ENCODE peak calls at places on chromosomes 11 and 22, in four cellular contexts. T, E, C and M are unnamed samples.

GRCh38 chr11:12190511-12190910 is 80.1 kb downstream of the MICAL2 start:
- DNase-seq in T (no peak), E (no peak), C (no peak), M (no peak)

GRCh38 chr11:133821776-133822175 is 23.5 kb downstream of the SPATA19 start:
- DNase-seq in T (peak), E (peak), C (no peak), M (no peak)

GRCh38 chr11:102143867-102144266 is 33.6 kb downstream of the YAP1 start:
- DNase-seq in T (peak), E (no peak), C (no peak), M (no peak)

GRCh38 chr11:16096336-16096735 is 260.0 kb downstream of the SOX6 start:
- DNase-seq in T (no peak), E (peak), C (peak), M (no peak)

GRCh38 chr11:125091247-125091876 is 20.1 kb downstream of the TMEM218 start:
- DNase-seq in T (peak), E (peak), C (peak), M (peak)

GRCh38 chr11:12249590-12250260 is 127.6 kb upstream of the PARVA start:
- DNase-seq in T (no peak), E (no peak), C (no peak), M (no peak)

GRCh38 chr11:129248618-129249017 is 56.5 kb upstream of the ARHGAP32 start:
- DNase-seq in T (no peak), E (peak), C (peak), M (peak)

GRCh38 chr11:86288776-86289507 is 13.1 kb upstream of the HIKESHI start:
- DNase-seq in T (no peak), E (no peak), C (no peak), M (peak)

GRCh38 chr11:75140269-75141138 is 10.4 kb upstream of the SLCO2B1 start:
- DNase-seq in T (peak), E (peak), C (no peak), M (peak)

GRCh38 chr22:43100223-43100622 is 10.3 kb upstream of the BIK start:
- DNase-seq in T (no peak), E (no peak), C (no peak), M (no peak)

GRCh38 chr11:91946397-91947090 is 278.1 kb upstream of the FAT3 start:
- DNase-seq in T (no peak), E (peak), C (peak), M (peak)

GRCh38 chr22:39417641-39418040 is 18.1 kb downstream of the TAB1 start:
- DNase-seq in T (no peak), E (no peak), C (no peak), M (no peak)

GRCh38 chr22:41022470-41023298 is 69.7 kb upstream of the EP300 start:
- DNase-seq in T (peak), E (peak), C (peak), M (peak)

GRCh38 chr22:20324139-20324516 is 4.3 kb upstream of the DGCR6L start:
- DNase-seq in T (no peak), E (no peak), C (no peak), M (no peak)

GRCh38 chr22:19886605-19887250 is 32.1 kb upstream of the GNB1L start:
- DNase-seq in T (no peak), E (peak), C (peak), M (no peak)

GRCh38 chr11:121800704-121801516 is 315.1 kb downstream of the BLID start:
- DNase-seq in T (peak), E (peak), C (peak), M (no peak)

GRCh38 chr11:105372214-105372613 is 232.6 kb upstream of the CARD18 start:
- DNase-seq in T (peak), E (no peak), C (no peak), M (no peak)

GRCh38 chr22:23047742-23048141 is 22.6 kb upstream of the GNAZ start:
- DNase-seq in T (no peak), E (no peak), C (no peak), M (no peak)

GRCh38 chr11:100825610-100826009 is 138.5 kb downstream of the ARHGAP42 start:
- DNase-seq in T (no peak), E (peak), C (no peak), M (no peak)

GRCh38 chr11:100830978-100831732 is 144.1 kb downstream of the ARHGAP42 start:
- DNase-seq in T (no peak), E (peak), C (peak), M (peak)

GRCh38 chr11:100830295-100830694 is 143.2 kb downstream of the ARHGAP42 start:
- DNase-seq in T (peak), E (no peak), C (peak), M (peak)

GRCh38 chr11:100831929-100832480 is 144.9 kb downstream of the ARHGAP42 start:
- DNase-seq in T (no peak), E (peak), C (no peak), M (peak)

GRCh38 chr11:100827934-100828661 is 141.0 kb downstream of the ARHGAP42 start:
- DNase-seq in T (peak), E (peak), C (peak), M (peak)
- TF ChIP-seq CTCF in T (peak), E (peak), C (peak), M (peak)

GRCh38 chr22:31211504-31211861 is 615 bp upstream of the LIMK2 start:
- DNase-seq in T (no peak), E (no peak), C (no peak), M (no peak)
- H3K4me3 ChIP-seq in T (peak), E (no peak), C (peak), M (peak)

DNA sequence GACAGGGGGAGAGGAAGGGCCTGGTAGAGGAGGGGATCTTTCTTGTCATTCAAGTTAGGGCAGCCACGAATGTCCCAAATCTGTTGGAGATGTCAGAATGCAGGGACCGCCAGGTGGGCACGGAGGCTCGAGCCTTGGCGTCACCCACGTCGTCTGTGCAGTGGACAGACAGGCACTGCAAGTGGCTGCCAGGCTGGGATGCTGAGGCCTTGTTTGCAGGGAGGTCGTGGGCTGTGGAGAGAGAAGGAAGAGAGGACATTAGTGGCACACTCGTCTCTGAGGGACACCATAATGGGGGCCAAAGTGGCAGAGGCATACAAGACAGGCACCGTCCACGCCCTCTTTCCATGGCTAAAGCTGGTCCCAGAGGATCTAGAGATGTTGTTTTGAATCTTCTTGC is 50.7 kb downstream of the MN1 start:
- DNase-seq in T (no peak), E (no peak), C (no peak), M (no peak)
- H3K27ac ChIP-seq in T (no peak), E (no peak), C (no peak), M (no peak)

GRCh38 chr11:10625281-10625981 is 57.0 kb upstream of the LYVE1 start:
- DNase-seq in T (no peak), E (no peak), C (no peak), M (no peak)

GRCh38 chr11:10622108-10622507 is 53.6 kb upstream of the LYVE1 start:
- DNase-seq in T (no peak), E (no peak), C (no peak), M (no peak)

GRCh38 chr11:10625982-10626311 is 57.5 kb upstream of the LYVE1 start:
- DNase-seq in T (no peak), E (no peak), C (no peak), M (no peak)

GRCh38 chr11:10622957-10623787 is 54.7 kb upstream of the LYVE1 start:
- DNase-seq in T (no peak), E (no peak), C (no peak), M (no peak)

GRCh38 chr11:10623797-10624761 is 55.6 kb upstream of the LYVE1 start:
- DNase-seq in T (peak), E (peak), C (no peak), M (no peak)
- TF ChIP-seq CTCF in T (peak), E (peak), C (no peak), M (peak)